ENCODE peak calls at places on chromosomes 7 and 10, in seven cellular contexts. One of them, this sample, is unnamed.

GRCh38 chr10:106268000-106268399 is 896.5 kb downstream of the SORCS1 start:
- DNase-seq in GM12878: no peak
- DNase-seq in HepG2: no peak
- DNase-seq in H1: no peak
- DNase-seq in GM12891: no peak
- DNase-seq in SK-N-SH: no peak
- DNase-seq in K562: no peak
- DNase-seq in this sample: no peak

GRCh38 chr10:70918851-70919530 is 30.6 kb upstream of the PCBD1 start:
- DNase-seq in GM12878: no peak
- DNase-seq in HepG2: no peak
- DNase-seq in H1: no peak
- DNase-seq in GM12891: no peak
- DNase-seq in SK-N-SH: peak; percentile 85
- DNase-seq in K562: peak; percentile 38
- DNase-seq in this sample: no peak

GRCh38 chr10:128422999-128423398 is 296.8 kb upstream of the MKI67 start:
- DNase-seq in GM12878: no peak
- DNase-seq in HepG2: no peak
- DNase-seq in H1: no peak
- DNase-seq in GM12891: no peak
- DNase-seq in SK-N-SH: no peak
- DNase-seq in K562: no peak
- DNase-seq in this sample: no peak

GRCh38 chr7:128777156-128778123 is 1.8 kb upstream of the OPN1SW start:
- DNase-seq in GM12878: no peak
- DNase-seq in HepG2: peak; percentile 45
- DNase-seq in H1: no peak
- DNase-seq in GM12891: no peak
- DNase-seq in SK-N-SH: no peak
- DNase-seq in K562: no peak
- DNase-seq in this sample: no peak

GRCh38 chr10:6230335-6230734 is 27.6 kb downstream of the PFKFB3 start:
- DNase-seq in GM12878: no peak
- DNase-seq in HepG2: no peak
- DNase-seq in H1: no peak
- DNase-seq in GM12891: no peak
- DNase-seq in SK-N-SH: peak; percentile 22
- DNase-seq in K562: no peak
- DNase-seq in this sample: no peak

GRCh38 chr10:71478966-71479365 is 82.2 kb downstream of the CDH23 start:
- DNase-seq in GM12878: no peak
- DNase-seq in HepG2: no peak
- DNase-seq in H1: no peak
- DNase-seq in GM12891: no peak
- DNase-seq in SK-N-SH: no peak
- DNase-seq in K562: no peak
- DNase-seq in this sample: no peak

GRCh38 chr7:43390601-43391000 is 192.3 kb upstream of the STK17A start:
- DNase-seq in GM12878: no peak
- DNase-seq in HepG2: peak; percentile 16
- DNase-seq in H1: no peak
- DNase-seq in GM12891: no peak
- DNase-seq in SK-N-SH: no peak
- DNase-seq in K562: no peak
- DNase-seq in this sample: no peak

GRCh38 chr7:84729284-84729683 is 457.6 kb downstream of the SEMA3D start:
- DNase-seq in GM12878: no peak
- DNase-seq in HepG2: no peak
- DNase-seq in H1: no peak
- DNase-seq in GM12891: no peak
- DNase-seq in SK-N-SH: no peak
- DNase-seq in K562: no peak
- DNase-seq in this sample: no peak

GRCh38 chr10:119826777-119827176 is 45.9 kb downstream of the MCMBP start:
- DNase-seq in GM12878: no peak
- DNase-seq in HepG2: no peak
- DNase-seq in H1: no peak
- DNase-seq in GM12891: no peak
- DNase-seq in SK-N-SH: no peak
- DNase-seq in K562: no peak
- DNase-seq in this sample: no peak

GRCh38 chr7:129804301-129805085 is 148.3 kb downstream of the UBE2H start:
- DNase-seq in GM12878: no peak
- DNase-seq in HepG2: no peak
- DNase-seq in H1: no peak
- DNase-seq in GM12891: no peak
- DNase-seq in SK-N-SH: peak; percentile 41
- DNase-seq in K562: no peak
- DNase-seq in this sample: no peak

GRCh38 chr10:79399242-79399831 is 46.1 kb downstream of the ZCCHC24 start:
- DNase-seq in GM12878: no peak
- DNase-seq in HepG2: no peak
- DNase-seq in H1: no peak
- DNase-seq in GM12891: no peak
- DNase-seq in SK-N-SH: peak; percentile 77
- DNase-seq in K562: peak; percentile 97
- DNase-seq in this sample: no peak

GRCh38 chr10:79396587-79396986 is 48.8 kb downstream of the ZCCHC24 start:
- DNase-seq in GM12878: no peak
- DNase-seq in HepG2: no peak
- DNase-seq in H1: no peak
- DNase-seq in GM12891: no peak
- DNase-seq in SK-N-SH: no peak
- DNase-seq in K562: no peak
- DNase-seq in this sample: no peak

GRCh38 chr10:79398642-79399041 is 46.8 kb downstream of the ZCCHC24 start:
- DNase-seq in GM12878: no peak
- DNase-seq in HepG2: no peak
- DNase-seq in H1: no peak
- DNase-seq in GM12891: no peak
- DNase-seq in SK-N-SH: no peak
- DNase-seq in K562: no peak
- DNase-seq in this sample: no peak

GRCh38 chr10:79397575-79398303 is 47.7 kb downstream of the ZCCHC24 start:
- DNase-seq in GM12878: no peak
- DNase-seq in HepG2: no peak
- DNase-seq in H1: no peak
- DNase-seq in GM12891: no peak
- DNase-seq in SK-N-SH: peak; percentile 72
- DNase-seq in K562: no peak
- DNase-seq in this sample: no peak

DNA sequence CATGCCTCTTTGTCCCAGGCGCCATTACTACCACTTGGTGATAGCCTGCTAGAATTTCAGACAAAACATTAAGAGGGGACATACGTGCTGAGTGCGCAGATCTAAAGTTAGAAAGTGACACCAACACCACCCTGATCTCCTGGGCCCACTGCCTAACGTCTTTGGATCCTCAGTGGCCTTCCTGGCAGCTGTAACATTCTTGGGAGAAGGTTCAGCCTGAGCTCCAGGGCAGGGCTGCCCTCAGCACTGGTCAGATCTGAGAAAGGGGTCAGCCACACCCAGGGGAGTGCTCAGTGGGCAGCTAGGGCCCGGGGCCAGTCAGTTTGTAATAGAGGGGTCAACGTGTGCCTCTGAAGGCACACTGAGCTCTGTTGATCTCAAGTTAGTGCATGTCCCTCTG is 48.4 kb downstream of the ZCCHC24 start:
- DNase-seq in GM12878: no peak
- DNase-seq in HepG2: no peak
- DNase-seq in H1: no peak
- DNase-seq in GM12891: no peak
- DNase-seq in SK-N-SH: no peak
- DNase-seq in K562: no peak
- DNase-seq in this sample: no peak
- TF ChIP-seq POLR2AphosphoS5 in GM12878: no peak
- TF ChIP-seq POLR2AphosphoS5 in HepG2: no peak
- TF ChIP-seq POLR2AphosphoS5 in H1: no peak
- TF ChIP-seq POLR2AphosphoS5 in GM12891: no peak
- TF ChIP-seq POLR2AphosphoS5 in SK-N-SH: no peak
- TF ChIP-seq POLR2AphosphoS5 in K562: no peak
- TF ChIP-seq POLR2AphosphoS5 in this sample: no peak

DNA sequence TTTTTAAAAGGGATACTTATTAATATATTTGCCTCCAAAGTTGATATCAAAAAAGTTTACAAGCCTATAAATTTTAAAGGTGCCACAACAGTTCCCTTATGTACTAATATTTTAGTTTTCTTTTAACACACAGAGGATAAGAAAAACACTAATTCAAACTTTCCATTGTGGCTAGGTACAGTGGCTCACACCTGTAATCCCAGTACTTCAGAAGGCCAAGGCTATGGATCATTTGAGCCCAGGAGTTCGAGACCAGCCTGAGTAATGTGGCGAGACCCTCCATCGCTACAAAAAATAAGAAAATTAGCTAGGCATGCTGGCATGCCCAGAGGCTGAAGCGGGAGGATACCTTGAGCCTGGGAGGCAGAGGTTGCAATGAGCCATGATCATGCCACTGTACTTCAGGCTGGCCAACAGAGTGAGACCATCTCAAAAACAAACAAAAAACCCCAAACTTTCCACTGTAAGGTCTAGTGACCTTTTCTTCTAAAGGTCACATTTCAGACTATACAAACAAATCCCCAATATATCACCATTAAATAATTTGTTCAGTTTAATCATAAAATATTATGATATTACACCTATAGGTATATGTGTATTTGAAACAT is 107.5 kb downstream of the HBP1 start:
- DNase-seq in GM12878: no peak
- DNase-seq in HepG2: no peak
- DNase-seq in H1: no peak
- DNase-seq in GM12891: no peak
- DNase-seq in SK-N-SH: no peak
- DNase-seq in K562: no peak
- DNase-seq in this sample: no peak
- TF ChIP-seq TAF1 in GM12878: no peak
- TF ChIP-seq TAF1 in HepG2: no peak
- TF ChIP-seq TAF1 in H1: no peak
- TF ChIP-seq TAF1 in GM12891: no peak
- TF ChIP-seq TAF1 in SK-N-SH: no peak
- TF ChIP-seq TAF1 in K562: no peak
- TF ChIP-seq TAF1 in this sample: no peak

GRCh38 chr10:117005454-117006055 is 568 bp upstream of the SHTN1 start:
- DNase-seq in GM12878: no peak
- DNase-seq in HepG2: peak; percentile 37
- DNase-seq in H1: no peak
- DNase-seq in GM12891: no peak
- DNase-seq in SK-N-SH: no peak
- DNase-seq in K562: peak; percentile 38
- DNase-seq in this sample: peak; percentile 7

GRCh38 chr10:117007080-117007479 is 2.1 kb upstream of the SHTN1 start:
- DNase-seq in GM12878: no peak
- DNase-seq in HepG2: peak; percentile 25
- DNase-seq in H1: no peak
- DNase-seq in GM12891: no peak
- DNase-seq in SK-N-SH: peak; percentile 19
- DNase-seq in K562: peak; percentile 16
- DNase-seq in this sample: no peak

GRCh38 chr10:117003336-117003735 is 1.7 kb downstream of the SHTN1 start:
- DNase-seq in GM12878: no peak
- DNase-seq in HepG2: peak; percentile 81
- DNase-seq in H1: no peak
- DNase-seq in GM12891: no peak
- DNase-seq in SK-N-SH: no peak
- DNase-seq in K562: no peak
- DNase-seq in this sample: no peak

GRCh38 chr10:117004238-117004626 is 755 bp downstream of the SHTN1 start:
- DNase-seq in GM12878: no peak
- DNase-seq in HepG2: no peak
- DNase-seq in H1: no peak
- DNase-seq in GM12891: no peak
- DNase-seq in SK-N-SH: no peak
- DNase-seq in K562: no peak
- DNase-seq in this sample: no peak

DNA sequence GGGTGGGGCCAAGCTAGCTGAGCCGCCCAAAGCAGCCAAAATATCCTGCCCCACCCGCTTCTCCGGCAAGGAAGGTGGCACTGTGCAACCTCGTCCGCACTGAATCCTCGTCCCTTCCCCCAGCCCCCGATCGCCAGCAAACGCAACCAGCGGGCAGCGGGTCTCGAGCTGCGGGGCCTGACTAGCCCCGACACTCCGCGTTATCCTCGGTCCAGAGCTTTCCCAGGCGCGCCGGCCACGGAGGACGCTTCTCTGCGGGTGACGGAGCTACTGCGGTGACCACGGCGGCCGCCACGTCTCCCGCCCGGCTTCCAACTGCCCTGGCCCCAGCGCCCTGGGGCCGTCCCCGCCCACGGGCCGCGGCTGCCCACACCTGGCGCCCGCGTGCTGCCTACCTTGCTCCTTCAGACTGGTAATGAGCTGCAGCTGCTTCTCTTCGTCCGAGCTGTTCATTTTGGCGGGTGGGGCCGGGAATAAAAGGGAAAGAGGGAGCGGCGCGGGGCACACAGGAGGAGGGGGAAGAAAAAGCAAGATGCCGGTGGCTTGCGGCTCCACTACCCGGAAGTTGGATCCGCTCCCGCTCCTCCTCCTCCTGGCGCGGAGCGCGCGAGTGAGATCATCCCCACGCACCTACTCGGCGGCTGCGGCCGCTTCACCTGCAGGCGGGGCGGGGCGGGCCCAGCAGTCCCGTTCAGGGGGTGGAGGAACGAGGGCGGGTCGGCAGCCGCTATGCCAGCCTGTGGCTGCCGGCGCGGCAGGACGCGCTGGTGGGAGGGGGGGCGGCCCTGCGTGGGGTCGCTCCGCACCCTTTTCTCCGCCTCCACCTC is at the start of gene SHTN1:
- DNase-seq in GM12878: no peak
- DNase-seq in HepG2: peak; percentile 70
- DNase-seq in H1: peak; percentile 31
- DNase-seq in GM12891: peak; percentile 18
- DNase-seq in SK-N-SH: peak; percentile 82
- DNase-seq in K562: peak; percentile 73
- DNase-seq in this sample: peak; percentile 20
- TF ChIP-seq POLR2AphosphoS5 in GM12878: no peak
- TF ChIP-seq POLR2AphosphoS5 in HepG2: peak; percentile 46
- TF ChIP-seq POLR2AphosphoS5 in H1: peak; percentile 36
- TF ChIP-seq POLR2AphosphoS5 in GM12891: no peak
- TF ChIP-seq POLR2AphosphoS5 in SK-N-SH: no peak
- TF ChIP-seq POLR2AphosphoS5 in K562: peak; percentile 49
- TF ChIP-seq POLR2AphosphoS5 in this sample: no peak

GRCh38 chr7:133682364-133683181 is 429.7 kb downstream of the EXOC4 start:
- DNase-seq in GM12878: no peak
- DNase-seq in HepG2: no peak
- DNase-seq in H1: no peak
- DNase-seq in GM12891: no peak
- DNase-seq in SK-N-SH: no peak
- DNase-seq in K562: no peak
- DNase-seq in this sample: no peak

GRCh38 chr7:133681529-133681928 is 428.7 kb downstream of the EXOC4 start:
- DNase-seq in GM12878: no peak
- DNase-seq in HepG2: no peak
- DNase-seq in H1: no peak
- DNase-seq in GM12891: no peak
- DNase-seq in SK-N-SH: no peak
- DNase-seq in K562: no peak
- DNase-seq in this sample: no peak

GRCh38 chr7:133679977-133680376 is 427.1 kb downstream of the EXOC4 start:
- DNase-seq in GM12878: no peak
- DNase-seq in HepG2: no peak
- DNase-seq in H1: no peak
- DNase-seq in GM12891: no peak
- DNase-seq in SK-N-SH: no peak
- DNase-seq in K562: no peak
- DNase-seq in this sample: no peak

GRCh38 chr7:133678137-133678814 is 425.4 kb downstream of the EXOC4 start:
- DNase-seq in GM12878: no peak
- DNase-seq in HepG2: no peak
- DNase-seq in H1: no peak
- DNase-seq in GM12891: no peak
- DNase-seq in SK-N-SH: no peak
- DNase-seq in K562: no peak
- DNase-seq in this sample: no peak

GRCh38 chr7:133683182-133683454 is 430.2 kb downstream of the EXOC4 start:
- DNase-seq in GM12878: no peak
- DNase-seq in HepG2: no peak
- DNase-seq in H1: no peak
- DNase-seq in GM12891: no peak
- DNase-seq in SK-N-SH: no peak
- DNase-seq in K562: no peak
- DNase-seq in this sample: no peak
- TF ChIP-seq TAF1 in GM12878: no peak
- TF ChIP-seq TAF1 in HepG2: no peak
- TF ChIP-seq TAF1 in H1: no peak
- TF ChIP-seq TAF1 in GM12891: no peak
- TF ChIP-seq TAF1 in SK-N-SH: no peak
- TF ChIP-seq TAF1 in K562: no peak
- TF ChIP-seq TAF1 in this sample: no peak

This sample was measured in GM12892.